ENCODE peak calls at places on chromosome X, in four cellular contexts. K is type B pancreatic cell, W is tibial artery, Z is cardiac fibroblast. G is an unnamed sample.

GRCh38 chrX:13506574-13506973 is 62.8 kb upstream of the EGFL6 start:
- DNase-seq in K (no peak), W (no peak), Z (peak; percentile 67), G (no peak)

GRCh38 chrX:52979568-52979967 is 21.2 kb upstream of the FAM156A start:
- DNase-seq in K (no peak), W (peak; percentile 34), Z (peak; percentile 30), G (no peak)

GRCh38 chrX:107596651-107597050 is 31.7 kb upstream of the PRPS1 start:
- DNase-seq in K (no peak), W (no peak), Z (no peak), G (no peak)

GRCh38 chrX:15930585-15930984 is 76.0 kb upstream of the AP1S2 start:
- DNase-seq in K (no peak), W (no peak), Z (peak; percentile 46), G (no peak)

GRCh38 chrX:153644356-153645125 is 2.5 kb upstream of the DUSP9 start:
- DNase-seq in K (peak; percentile 70), W (no peak), Z (no peak), G (no peak)

GRCh38 chrX:34332336-34332735 is 200.2 kb upstream of the FAM47A start:
- DNase-seq in K (no peak), W (no peak), Z (peak; percentile 0), G (no peak)

GRCh38 chrX:105191878-105192277 is 28.6 kb downstream of the TEX13A start:
- DNase-seq in K (no peak), W (no peak), Z (peak; percentile 7), G (no peak)

GRCh38 chrX:41406211-41406610 is 40.9 kb upstream of the NYX start:
- DNase-seq in K (no peak), W (no peak), Z (no peak), G (no peak)

GRCh38 chrX:27555514-27555913 is 34.6 kb upstream of the DCAF8L2 start:
- DNase-seq in K (no peak), W (no peak), Z (peak; percentile 64), G (no peak)

GRCh38 chrX:45598841-45599240 is 398.2 kb upstream of the DIPK2B start:
- DNase-seq in K (no peak), W (no peak), Z (peak; percentile 53), G (no peak)

GRCh38 chrX:44747317-44747716 is 96.5 kb upstream of the DUSP21 start:
- DNase-seq in K (no peak), W (no peak), Z (no peak), G (no peak)

GRCh38 chrX:19237919-19238318 is 105.8 kb upstream of the PDHA1 start:
- DNase-seq in K (no peak), W (no peak), Z (no peak), G (no peak)

GRCh38 chrX:127459784-127460183 is 592.4 kb downstream of the ACTRT1 start:
- DNase-seq in K (no peak), W (no peak), Z (no peak), G (no peak)

GRCh38 chrX:12947545-12948235 is 27.2 kb upstream of the TMSB4X start:
- DNase-seq in K (no peak), W (no peak), Z (no peak), G (no peak)

GRCh38 chrX:51931761-51932160 is 38.3 kb downstream of the MAGED1 start:
- DNase-seq in K (no peak), W (no peak), Z (no peak), G (no peak)

GRCh38 chrX:138191998-138192397 is 519.5 kb downstream of the FGF13 start:
- DNase-seq in K (no peak), W (no peak), Z (peak; percentile 0), G (no peak)

GRCh38 chrX:50456712-50457484 is 13.7 kb downstream of the DGKK start:
- DNase-seq in K (no peak), W (no peak), Z (no peak), G (no peak)

GRCh38 chrX:75038925-75039324 is 113.7 kb upstream of the NEXMIF start:
- DNase-seq in K (no peak), W (no peak), Z (peak; percentile 24), G (no peak)
- TF ChIP-seq CTCF in K (peak; percentile 21), W (no peak), Z (peak; percentile 38), G (no peak)

DNA sequence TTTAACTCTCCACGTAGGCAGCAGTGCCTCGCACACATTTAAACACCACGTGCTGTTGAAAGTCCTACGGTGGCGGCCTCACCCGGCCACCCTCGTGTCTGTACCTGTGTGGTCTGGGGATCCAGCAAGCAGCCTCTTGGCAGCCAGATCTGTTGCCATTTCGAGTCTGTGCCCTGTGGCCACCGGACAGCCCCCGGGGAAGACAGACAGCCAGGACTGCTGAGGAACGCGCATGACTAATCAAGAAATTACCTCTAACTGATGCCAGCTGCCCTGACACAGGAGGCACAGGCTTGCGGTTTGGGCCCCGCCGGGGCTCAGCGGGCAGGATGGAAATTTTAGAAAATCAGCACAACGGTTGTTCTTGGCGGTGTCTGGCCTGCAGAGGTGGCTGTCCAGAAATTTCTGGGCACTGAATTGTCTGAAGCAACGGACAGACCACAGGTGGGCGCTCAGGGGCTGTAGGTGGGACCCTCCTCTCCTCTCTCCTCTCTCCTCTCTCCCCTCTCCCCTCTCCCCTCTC is 15.6 kb upstream of the ASMTL start:
- DNase-seq in K (peak; percentile 44), W (no peak), Z (peak; percentile 12), G (peak; percentile 90)
- TF ChIP-seq CTCF in K (no peak), W (no peak), Z (no peak), G (peak; percentile 37)

DNA sequence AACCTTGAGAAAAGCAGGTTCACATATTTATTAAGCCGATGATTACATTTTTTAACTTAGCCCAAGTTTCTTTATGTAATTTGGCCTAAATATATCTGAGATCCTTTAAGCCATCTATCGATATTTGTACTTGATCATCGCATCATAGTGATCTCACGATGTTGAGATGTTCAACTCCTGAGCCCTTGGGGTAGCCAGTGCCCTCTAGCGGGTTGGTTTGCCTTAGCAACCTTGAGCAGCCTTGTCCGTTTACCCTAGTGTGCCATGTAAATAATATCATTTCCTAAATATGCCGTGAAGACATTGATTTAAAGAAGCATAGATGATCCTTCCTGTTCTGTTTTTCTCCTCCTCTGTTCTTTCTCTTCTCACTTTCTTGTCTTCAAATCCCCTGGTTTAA is 432.2 kb downstream of the RPA4 start:
- DNase-seq in K (no peak), W (no peak), Z (no peak), G (no peak)
- TF ChIP-seq CTCF in K (peak; percentile 32), W (no peak), Z (no peak), G (no peak)

GRCh38 chrX:144219035-144219434 is 335.2 kb downstream of the UBE2NL start:
- DNase-seq in K (no peak), W (no peak), Z (no peak), G (no peak)
- TF ChIP-seq CTCF in K (no peak), W (no peak), Z (no peak), G (no peak)

DNA sequence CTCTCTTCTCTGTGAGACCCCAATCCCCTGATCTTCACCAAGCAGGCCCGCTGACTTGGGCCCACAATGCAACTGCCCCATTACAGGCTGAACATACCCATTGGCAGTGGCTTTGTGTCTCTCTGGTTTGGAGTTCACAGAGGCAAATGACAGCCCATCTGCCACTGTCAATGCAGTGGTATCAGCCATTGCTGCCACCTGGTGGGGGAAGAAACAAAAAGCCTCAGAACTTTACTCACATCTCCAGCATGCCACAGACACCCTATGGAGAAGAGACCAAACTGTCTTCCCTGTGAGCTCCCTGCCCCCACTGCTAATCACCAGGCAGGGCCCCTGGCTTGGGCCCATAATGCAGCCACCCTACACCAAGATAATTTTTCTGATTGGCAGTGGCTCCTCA is 729.3 kb upstream of the ACTRT1 start:
- DNase-seq in K (no peak), W (no peak), Z (no peak), G (no peak)
- TF ChIP-seq CTCF in K (peak; percentile 64), W (no peak), Z (no peak), G (no peak)

DNA sequence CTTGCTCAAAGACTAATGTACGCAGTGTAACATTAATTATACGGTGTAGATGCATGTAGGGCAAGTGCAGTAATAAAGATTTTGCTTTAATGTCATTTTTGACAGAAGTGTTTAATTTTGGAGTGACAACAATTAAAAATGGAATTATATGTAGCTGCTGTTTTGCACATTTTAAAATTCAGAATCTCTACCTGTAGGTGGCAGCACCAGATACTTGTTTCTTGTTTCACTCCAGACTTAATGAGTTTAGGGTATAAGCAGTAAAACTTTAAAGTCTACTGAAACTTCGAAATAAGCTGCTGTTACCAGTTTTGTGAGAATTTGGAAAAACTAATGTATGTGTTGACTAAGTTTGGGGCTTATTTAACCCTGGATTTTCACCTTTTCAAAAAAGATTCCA is 144.9 kb downstream of the POLA1 start:
- DNase-seq in K (no peak), W (no peak), Z (peak; percentile 49), G (no peak)
- TF ChIP-seq CTCF in K (peak; percentile 87), W (peak; percentile 35), Z (peak; percentile 18), G (peak; percentile 74)

GRCh38 chrX:112731793-112732192 is 52.1 kb upstream of the LHFPL1 start:
- DNase-seq in K (no peak), W (no peak), Z (peak; percentile 4), G (no peak)
- TF ChIP-seq CTCF in K (peak; percentile 67), W (no peak), Z (no peak), G (peak; percentile 55)

GRCh38 chrX:17932781-17933180 is 71.7 kb upstream of the RAI2 start:
- DNase-seq in K (no peak), W (no peak), Z (no peak), G (no peak)

GRCh38 chrX:17933856-17934255 is 72.8 kb upstream of the RAI2 start:
- DNase-seq in K (no peak), W (no peak), Z (no peak), G (no peak)

GRCh38 chrX:17931855-17932254 is 70.8 kb upstream of the RAI2 start:
- DNase-seq in K (no peak), W (no peak), Z (no peak), G (no peak)

GRCh38 chrX:17930850-17931249 is 69.8 kb upstream of the RAI2 start:
- DNase-seq in K (no peak), W (no peak), Z (no peak), G (no peak)
- TF ChIP-seq CTCF in K (no peak), W (no peak), Z (no peak), G (no peak)

GRCh38 chrX:30935985-30936384 is 46.9 kb upstream of the TAB3 start:
- DNase-seq in K (no peak), W (no peak), Z (peak; percentile 31), G (no peak)
- TF ChIP-seq CTCF in K (peak; percentile 41), W (no peak), Z (peak; percentile 16), G (peak; percentile 25)

GRCh38 chrX:57573754-57574153 is 18.1 kb upstream of the ZXDB start:
- DNase-seq in K (no peak), W (no peak), Z (peak; percentile 40), G (no peak)
- TF ChIP-seq CTCF in K (peak; percentile 55), W (peak; percentile 25), Z (peak; percentile 49), G (peak; percentile 55)

G was measured in osteocyte.